ENCODE peak calls at places on chromosomes 11 and 22, in five cellular contexts. One of them, this sample, is unnamed.

GRCh38 chr11:86990079-86990478 is 34.9 kb upstream of the FZD4 start:
- DNase-seq in fibroblast of pulmonary artery: no peak
- DNase-seq in psoas muscle: no peak
- DNase-seq in foreskin fibroblast: no peak
- DNase-seq in lower leg skin: no peak
- DNase-seq in this sample: no peak

GRCh38 chr11:89625171-89625570 is 84.9 kb upstream of the TRIM77 start:
- DNase-seq in foreskin fibroblast: no peak
- DNase-seq in lower leg skin: no peak
- DNase-seq in fibroblast of pulmonary artery: no peak
- DNase-seq in psoas muscle: no peak
- DNase-seq in this sample: no peak

GRCh38 chr11:71488086-71488967 is 35.3 kb downstream of the NADSYN1 start:
- DNase-seq in psoas muscle: no peak
- DNase-seq in foreskin fibroblast: peak; percentile 5
- DNase-seq in lower leg skin: peak; percentile 68
- DNase-seq in fibroblast of pulmonary artery: peak; percentile 59
- DNase-seq in this sample: no peak

GRCh38 chr11:72671144-72672099 is 2.8 kb downstream of the PDE2A start:
- DNase-seq in foreskin fibroblast: no peak
- DNase-seq in psoas muscle: no peak
- DNase-seq in lower leg skin: no peak
- DNase-seq in fibroblast of pulmonary artery: no peak
- DNase-seq in this sample: no peak

GRCh38 chr22:37806409-37807338 is 1.1 kb upstream of the GCAT start:
- DNase-seq in psoas muscle: no peak
- DNase-seq in foreskin fibroblast: peak; percentile 36
- DNase-seq in fibroblast of pulmonary artery: no peak
- DNase-seq in lower leg skin: no peak
- DNase-seq in this sample: no peak

GRCh38 chr11:126870021-126870420 is 130.5 kb downstream of the KIRREL3 start:
- DNase-seq in fibroblast of pulmonary artery: no peak
- DNase-seq in psoas muscle: no peak
- DNase-seq in lower leg skin: no peak
- DNase-seq in foreskin fibroblast: peak; percentile 18
- DNase-seq in this sample: no peak

GRCh38 chr11:34840736-34841386 is 75.3 kb downstream of the APIP start:
- DNase-seq in fibroblast of pulmonary artery: peak; percentile 28
- DNase-seq in foreskin fibroblast: no peak
- DNase-seq in psoas muscle: no peak
- DNase-seq in lower leg skin: no peak
- DNase-seq in this sample: no peak

GRCh38 chr11:105466582-105467228 is 143.2 kb upstream of the GRIA4 start:
- DNase-seq in psoas muscle: no peak
- DNase-seq in fibroblast of pulmonary artery: peak; percentile 75
- DNase-seq in lower leg skin: no peak
- DNase-seq in foreskin fibroblast: peak; percentile 71
- DNase-seq in this sample: no peak

GRCh38 chr22:42091446-42091764 is 833 bp upstream of the NDUFA6 start:
- DNase-seq in psoas muscle: no peak
- DNase-seq in lower leg skin: no peak
- DNase-seq in fibroblast of pulmonary artery: no peak
- DNase-seq in foreskin fibroblast: no peak
- DNase-seq in this sample: no peak

GRCh38 chr22:37283393-37283937 is 1.2 kb downstream of the CYTH4 start:
- DNase-seq in psoas muscle: no peak
- DNase-seq in fibroblast of pulmonary artery: no peak
- DNase-seq in foreskin fibroblast: no peak
- DNase-seq in lower leg skin: no peak
- DNase-seq in this sample: no peak

GRCh38 chr11:1760351-1761109 is 3.2 kb downstream of the CTSD start:
- DNase-seq in psoas muscle: peak; percentile 97
- DNase-seq in foreskin fibroblast: peak; percentile 66
- DNase-seq in fibroblast of pulmonary artery: peak; percentile 34
- DNase-seq in lower leg skin: peak; percentile 95
- DNase-seq in this sample: peak; percentile 60

GRCh38 chr22:46641829-46642266 is 21.7 kb downstream of the GRAMD4 start:
- DNase-seq in psoas muscle: no peak
- DNase-seq in lower leg skin: no peak
- DNase-seq in fibroblast of pulmonary artery: peak; percentile 22
- DNase-seq in foreskin fibroblast: no peak
- DNase-seq in this sample: no peak

GRCh38 chr22:38262051-38262795 is 10.6 kb downstream of the TMEM184B start:
- DNase-seq in psoas muscle: peak; percentile 79
- DNase-seq in fibroblast of pulmonary artery: no peak
- DNase-seq in lower leg skin: no peak
- DNase-seq in foreskin fibroblast: no peak
- DNase-seq in this sample: no peak

GRCh38 chr11:12281571-12282478 is 95.5 kb upstream of the PARVA start:
- DNase-seq in fibroblast of pulmonary artery: peak; percentile 88
- DNase-seq in foreskin fibroblast: peak; percentile 69
- DNase-seq in lower leg skin: peak; percentile 97
- DNase-seq in psoas muscle: peak; percentile 90
- DNase-seq in this sample: peak; percentile 68

DNA sequence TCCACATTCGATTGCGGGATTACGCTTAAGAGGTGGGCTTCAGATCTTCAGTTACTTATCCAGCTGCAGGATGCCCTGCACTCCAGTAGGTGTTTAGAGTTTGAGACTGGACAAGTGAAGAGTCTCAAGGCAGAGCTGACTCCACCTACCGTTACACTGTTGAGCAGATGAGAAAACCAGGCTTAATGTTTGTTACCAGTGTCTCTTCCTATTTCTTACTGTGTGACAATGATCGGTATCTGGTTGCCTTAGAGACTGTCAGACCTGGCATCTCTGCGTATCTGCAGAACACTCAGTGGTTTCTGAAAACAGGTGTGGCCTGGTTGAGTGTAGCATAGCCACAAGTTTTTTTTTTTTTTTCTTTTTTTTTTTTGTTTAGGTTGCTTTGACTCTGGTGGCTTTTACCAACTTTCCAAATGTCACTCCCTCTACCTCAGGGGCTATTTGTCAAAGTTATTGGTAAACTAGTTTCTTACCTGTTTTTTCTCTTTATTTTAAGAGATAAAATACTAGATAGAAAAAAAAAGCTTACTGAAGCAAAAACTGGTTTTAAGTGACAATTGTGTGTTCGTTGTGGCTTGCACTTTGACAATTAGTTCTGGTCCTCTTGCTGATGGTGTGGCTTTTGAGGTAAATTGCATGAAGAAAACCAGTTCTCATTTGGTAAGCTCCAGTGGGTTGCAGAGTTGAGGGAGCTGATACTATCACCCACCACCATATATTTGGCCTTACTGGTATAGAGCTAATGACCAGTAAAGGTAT is 284.8 kb downstream of the ETS1 start:
- DNase-seq in psoas muscle: no peak
- DNase-seq in fibroblast of pulmonary artery: no peak
- DNase-seq in lower leg skin: no peak
- DNase-seq in foreskin fibroblast: no peak
- DNase-seq in this sample: no peak
- TF ChIP-seq CTCF in psoas muscle: no peak
- TF ChIP-seq CTCF in fibroblast of pulmonary artery: no peak
- TF ChIP-seq CTCF in lower leg skin: no peak
- TF ChIP-seq CTCF in foreskin fibroblast: no peak
- TF ChIP-seq CTCF in this sample: no peak

DNA sequence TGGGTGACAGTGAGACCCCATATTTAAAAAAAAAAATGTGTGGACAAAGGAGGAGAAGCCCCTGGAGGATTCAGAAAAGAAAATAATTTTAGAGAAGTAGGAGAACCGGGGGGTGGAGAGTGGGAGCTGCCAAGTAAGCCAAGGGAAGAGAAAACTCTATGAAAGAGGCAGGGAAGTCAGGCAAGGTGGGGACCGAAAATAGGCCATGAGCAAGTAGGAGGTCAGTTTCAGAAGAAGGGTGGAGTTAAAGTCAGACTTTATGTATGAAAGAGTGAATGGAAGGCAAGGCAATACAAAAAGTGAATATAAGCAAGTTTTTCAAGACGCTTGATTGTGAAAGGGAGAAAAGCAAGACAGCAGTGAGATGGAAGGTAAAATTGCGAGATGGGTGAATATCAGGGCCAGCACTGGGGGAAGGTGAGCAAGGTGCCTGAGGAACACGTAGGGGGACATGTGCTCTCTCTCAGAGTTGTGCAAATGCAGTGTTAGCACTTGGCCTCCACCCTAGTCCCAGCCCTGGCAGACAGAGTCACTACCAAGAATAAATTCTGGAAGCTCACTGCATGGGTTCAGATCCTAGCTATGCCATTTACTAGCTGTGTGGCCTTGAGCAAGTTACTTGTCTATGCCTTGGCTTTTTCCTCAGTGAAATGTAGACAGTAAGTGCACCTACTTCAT is 6.7 kb downstream of the XRRA1 start:
- DNase-seq in psoas muscle: no peak
- DNase-seq in fibroblast of pulmonary artery: no peak
- DNase-seq in foreskin fibroblast: no peak
- DNase-seq in lower leg skin: no peak
- DNase-seq in this sample: no peak
- H3K4me3 ChIP-seq in psoas muscle: no peak overlapping the region
- H3K4me3 ChIP-seq in fibroblast of pulmonary artery: no peak overlapping the region
- H3K4me3 ChIP-seq in foreskin fibroblast: no peak overlapping the region
- H3K4me3 ChIP-seq in lower leg skin: no peak overlapping the region
- H3K4me3 ChIP-seq in this sample: no peak overlapping the region

DNA sequence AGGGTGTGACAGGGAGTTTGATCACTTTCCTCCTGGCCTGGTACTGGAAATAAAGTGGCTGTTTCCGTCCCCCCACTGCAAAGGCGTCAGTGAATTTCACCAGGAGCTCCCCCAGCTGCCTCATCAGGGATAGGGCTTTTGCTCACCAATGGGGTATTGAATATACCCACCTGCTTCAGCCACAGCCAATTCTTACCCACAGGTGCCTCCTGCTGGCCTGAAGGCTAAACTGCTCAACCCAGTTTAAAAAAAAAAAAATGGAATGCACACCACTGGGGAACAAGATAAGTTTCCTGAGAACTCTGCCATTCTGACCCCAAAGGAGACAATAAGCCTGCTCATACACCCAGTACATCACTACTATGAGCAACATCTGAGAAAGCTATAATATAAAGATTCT is 65.3 kb upstream of the MS4A8 start:
- DNase-seq in foreskin fibroblast: no peak
- DNase-seq in fibroblast of pulmonary artery: no peak
- DNase-seq in psoas muscle: no peak
- DNase-seq in lower leg skin: no peak
- DNase-seq in this sample: no peak
- TF ChIP-seq CTCF in foreskin fibroblast: no peak
- TF ChIP-seq CTCF in fibroblast of pulmonary artery: no peak
- TF ChIP-seq CTCF in psoas muscle: no peak
- TF ChIP-seq CTCF in lower leg skin: no peak
- TF ChIP-seq CTCF in this sample: no peak

GRCh38 chr11:9776203-9776602 is 112.3 kb downstream of the SWAP70 start:
- DNase-seq in foreskin fibroblast: no peak
- DNase-seq in lower leg skin: no peak
- DNase-seq in psoas muscle: no peak
- DNase-seq in fibroblast of pulmonary artery: no peak
- DNase-seq in this sample: no peak
- H3K4me3 ChIP-seq in foreskin fibroblast: peak overlapping the region; percentile 55
- H3K4me3 ChIP-seq in lower leg skin: no peak overlapping the region
- H3K4me3 ChIP-seq in psoas muscle: no peak overlapping the region
- H3K4me3 ChIP-seq in fibroblast of pulmonary artery: no peak overlapping the region
- H3K4me3 ChIP-seq in this sample: no peak overlapping the region

GRCh38 chr22:45526263-45526662 is 23.6 kb downstream of the FBLN1 start:
- DNase-seq in psoas muscle: no peak
- DNase-seq in lower leg skin: no peak
- DNase-seq in fibroblast of pulmonary artery: no peak
- DNase-seq in foreskin fibroblast: no peak
- DNase-seq in this sample: no peak

GRCh38 chr22:45527456-45527855 is 24.8 kb downstream of the FBLN1 start:
- DNase-seq in psoas muscle: no peak
- DNase-seq in lower leg skin: no peak
- DNase-seq in foreskin fibroblast: no peak
- DNase-seq in fibroblast of pulmonary artery: no peak
- DNase-seq in this sample: no peak

GRCh38 chr22:45528046-45528445 is 25.4 kb downstream of the FBLN1 start:
- DNase-seq in lower leg skin: no peak
- DNase-seq in foreskin fibroblast: no peak
- DNase-seq in fibroblast of pulmonary artery: no peak
- DNase-seq in psoas muscle: no peak
- DNase-seq in this sample: no peak

GRCh38 chr22:45525480-45525879 is 22.8 kb downstream of the FBLN1 start:
- DNase-seq in lower leg skin: no peak
- DNase-seq in foreskin fibroblast: no peak
- DNase-seq in psoas muscle: no peak
- DNase-seq in fibroblast of pulmonary artery: no peak
- DNase-seq in this sample: no peak

DNA sequence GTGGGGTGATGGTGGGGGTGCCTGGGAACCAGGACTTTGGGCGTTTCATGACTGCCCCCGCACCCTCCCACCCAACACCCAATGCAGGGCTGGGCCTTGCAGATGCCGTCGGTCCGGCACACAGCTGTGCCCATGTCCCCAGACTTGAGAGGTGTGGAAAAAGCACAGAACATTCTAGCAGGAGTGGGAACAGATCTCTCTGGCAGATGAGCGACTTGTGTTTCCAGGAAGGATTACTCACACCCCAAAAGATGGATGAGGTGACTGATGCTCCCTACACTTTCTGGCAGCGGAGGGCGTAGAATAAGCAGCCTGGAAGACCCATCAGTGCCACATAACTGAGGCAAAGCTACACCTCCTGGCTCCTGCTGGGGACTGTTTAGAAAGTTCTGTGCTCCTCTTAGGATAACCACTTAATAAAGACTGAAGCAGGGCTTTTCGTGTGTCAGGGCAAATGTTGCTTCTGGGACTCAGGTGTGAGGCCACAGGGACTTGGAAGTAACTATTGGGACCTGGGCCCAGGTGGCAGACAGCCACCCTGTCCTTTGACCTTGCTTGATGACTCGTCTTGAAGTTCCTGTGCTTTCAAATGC is 24.2 kb downstream of the FBLN1 start:
- DNase-seq in foreskin fibroblast: peak; percentile 57
- DNase-seq in psoas muscle: no peak
- DNase-seq in lower leg skin: no peak
- DNase-seq in fibroblast of pulmonary artery: no peak
- DNase-seq in this sample: no peak
- TF ChIP-seq CTCF in foreskin fibroblast: no peak
- TF ChIP-seq CTCF in psoas muscle: no peak
- TF ChIP-seq CTCF in lower leg skin: no peak
- TF ChIP-seq CTCF in fibroblast of pulmonary artery: no peak
- TF ChIP-seq CTCF in this sample: no peak

GRCh38 chr22:29306175-29306829 is at the start of gene GAS2L1:
- DNase-seq in psoas muscle: peak; percentile 93
- DNase-seq in lower leg skin: peak; percentile 97
- DNase-seq in fibroblast of pulmonary artery: peak; percentile 85
- DNase-seq in foreskin fibroblast: peak; percentile 82
- DNase-seq in this sample: no peak

GRCh38 chr22:29308148-29308790 is 1.8 kb downstream of the GAS2L1 start:
- DNase-seq in psoas muscle: peak; percentile 79
- DNase-seq in foreskin fibroblast: no peak
- DNase-seq in fibroblast of pulmonary artery: no peak
- DNase-seq in lower leg skin: no peak
- DNase-seq in this sample: no peak

GRCh38 chr22:29308791-29309262 is 2.4 kb downstream of the GAS2L1 start:
- DNase-seq in lower leg skin: no peak
- DNase-seq in psoas muscle: no peak
- DNase-seq in foreskin fibroblast: peak; percentile 45
- DNase-seq in fibroblast of pulmonary artery: peak; percentile 81
- DNase-seq in this sample: no peak

GRCh38 chr22:29306830-29307657 is 594 bp downstream of the GAS2L1 start:
- DNase-seq in psoas muscle: peak; percentile 89
- DNase-seq in foreskin fibroblast: peak; percentile 72
- DNase-seq in fibroblast of pulmonary artery: peak; percentile 73
- DNase-seq in lower leg skin: peak; percentile 96
- DNase-seq in this sample: no peak

GRCh38 chr22:29307658-29308147 is 1.3 kb downstream of the GAS2L1 start:
- DNase-seq in foreskin fibroblast: no peak
- DNase-seq in fibroblast of pulmonary artery: no peak
- DNase-seq in psoas muscle: no peak
- DNase-seq in lower leg skin: no peak
- DNase-seq in this sample: no peak
- H3K4me3 ChIP-seq in foreskin fibroblast: peak overlapping the region; percentile 80
- H3K4me3 ChIP-seq in fibroblast of pulmonary artery: peak overlapping the region; percentile 75
- H3K4me3 ChIP-seq in psoas muscle: peak overlapping the region; percentile 92
- H3K4me3 ChIP-seq in lower leg skin: peak overlapping the region; percentile 73
- H3K4me3 ChIP-seq in this sample: peak overlapping the region; percentile 98

GRCh38 chr11:17351171-17351509 is 460 bp upstream of the NCR3LG1 start:
- DNase-seq in foreskin fibroblast: no peak
- DNase-seq in lower leg skin: no peak
- DNase-seq in fibroblast of pulmonary artery: no peak
- DNase-seq in psoas muscle: no peak
- DNase-seq in this sample: no peak
- TF ChIP-seq CTCF in foreskin fibroblast: no peak
- TF ChIP-seq CTCF in lower leg skin: no peak
- TF ChIP-seq CTCF in fibroblast of pulmonary artery: peak; percentile 23
- TF ChIP-seq CTCF in psoas muscle: no peak
- TF ChIP-seq CTCF in this sample: no peak

This sample was measured in thoracic aorta.